ENCODE peak calls at places on chromosomes 3 and 15, in ten cellular contexts. One of them, this sample, is unnamed.

GRCh38 chr3:3464131-3464530 is 284.6 kb upstream of the CRBN start:
- DNase-seq in cardiac fibroblast: no peak
- DNase-seq in transverse colon: no peak
- DNase-seq in tibial nerve: no peak
- DNase-seq in neural crest cell: no peak
- DNase-seq in glutamatergic neuron: no peak
- DNase-seq in psoas muscle: no peak
- DNase-seq in PC-9: no peak
- DNase-seq in lung: no peak
- DNase-seq in choroid plexus epithelial cell: no peak
- DNase-seq in this sample: no peak

GRCh38 chr15:67923647-67923971 is 83.8 kb upstream of the RNU6-1 start:
- DNase-seq in cardiac fibroblast: no peak
- DNase-seq in transverse colon: no peak
- DNase-seq in tibial nerve: peak
- DNase-seq in neural crest cell: no peak
- DNase-seq in glutamatergic neuron: no peak
- DNase-seq in psoas muscle: no peak
- DNase-seq in PC-9: no peak
- DNase-seq in lung: no peak
- DNase-seq in choroid plexus epithelial cell: peak
- DNase-seq in this sample: no peak

GRCh38 chr3:4419386-4419785 is 47.7 kb downstream of the SUMF1 start:
- DNase-seq in cardiac fibroblast: no peak
- DNase-seq in transverse colon: no peak
- DNase-seq in tibial nerve: no peak
- DNase-seq in neural crest cell: no peak
- DNase-seq in glutamatergic neuron: no peak
- DNase-seq in psoas muscle: no peak
- DNase-seq in PC-9: no peak
- DNase-seq in lung: no peak
- DNase-seq in choroid plexus epithelial cell: no peak
- DNase-seq in this sample: no peak

GRCh38 chr15:99433026-99433756 is 132.6 kb upstream of the MEF2A start:
- DNase-seq in cardiac fibroblast: peak
- DNase-seq in transverse colon: peak
- DNase-seq in tibial nerve: no peak
- DNase-seq in neural crest cell: no peak
- DNase-seq in glutamatergic neuron: peak
- DNase-seq in psoas muscle: peak
- DNase-seq in PC-9: peak
- DNase-seq in lung: no peak
- DNase-seq in choroid plexus epithelial cell: no peak
- DNase-seq in this sample: peak

GRCh38 chr15:65286069-65286703 is 497 bp downstream of the PARP16 start:
- DNase-seq in cardiac fibroblast: peak
- DNase-seq in transverse colon: peak
- DNase-seq in tibial nerve: no peak
- DNase-seq in neural crest cell: no peak
- DNase-seq in glutamatergic neuron: no peak
- DNase-seq in psoas muscle: peak
- DNase-seq in PC-9: no peak
- DNase-seq in lung: peak
- DNase-seq in choroid plexus epithelial cell: no peak
- DNase-seq in this sample: no peak

GRCh38 chr15:47788685-47789084 is 71.4 kb downstream of the SEMA6D start:
- DNase-seq in cardiac fibroblast: no peak
- DNase-seq in transverse colon: no peak
- DNase-seq in tibial nerve: no peak
- DNase-seq in neural crest cell: no peak
- DNase-seq in glutamatergic neuron: no peak
- DNase-seq in psoas muscle: no peak
- DNase-seq in PC-9: no peak
- DNase-seq in lung: no peak
- DNase-seq in choroid plexus epithelial cell: no peak
- DNase-seq in this sample: no peak

GRCh38 chr15:70437089-70437488 is 326.3 kb downstream of the UACA start:
- DNase-seq in cardiac fibroblast: no peak
- DNase-seq in transverse colon: no peak
- DNase-seq in tibial nerve: no peak
- DNase-seq in neural crest cell: no peak
- DNase-seq in glutamatergic neuron: no peak
- DNase-seq in psoas muscle: no peak
- DNase-seq in PC-9: no peak
- DNase-seq in lung: no peak
- DNase-seq in choroid plexus epithelial cell: no peak
- DNase-seq in this sample: no peak

GRCh38 chr3:184171562-184171961 is 3.1 kb upstream of the AP2M1 start:
- DNase-seq in cardiac fibroblast: peak
- DNase-seq in transverse colon: no peak
- DNase-seq in tibial nerve: no peak
- DNase-seq in neural crest cell: no peak
- DNase-seq in glutamatergic neuron: no peak
- DNase-seq in psoas muscle: no peak
- DNase-seq in PC-9: no peak
- DNase-seq in lung: no peak
- DNase-seq in choroid plexus epithelial cell: peak
- DNase-seq in this sample: no peak

GRCh38 chr15:89150762-89151305 is 62.6 kb downstream of the ABHD2 start:
- DNase-seq in cardiac fibroblast: no peak
- DNase-seq in transverse colon: no peak
- DNase-seq in tibial nerve: no peak
- DNase-seq in neural crest cell: no peak
- DNase-seq in glutamatergic neuron: peak
- DNase-seq in psoas muscle: no peak
- DNase-seq in PC-9: no peak
- DNase-seq in lung: peak
- DNase-seq in choroid plexus epithelial cell: no peak
- DNase-seq in this sample: no peak

DNA sequence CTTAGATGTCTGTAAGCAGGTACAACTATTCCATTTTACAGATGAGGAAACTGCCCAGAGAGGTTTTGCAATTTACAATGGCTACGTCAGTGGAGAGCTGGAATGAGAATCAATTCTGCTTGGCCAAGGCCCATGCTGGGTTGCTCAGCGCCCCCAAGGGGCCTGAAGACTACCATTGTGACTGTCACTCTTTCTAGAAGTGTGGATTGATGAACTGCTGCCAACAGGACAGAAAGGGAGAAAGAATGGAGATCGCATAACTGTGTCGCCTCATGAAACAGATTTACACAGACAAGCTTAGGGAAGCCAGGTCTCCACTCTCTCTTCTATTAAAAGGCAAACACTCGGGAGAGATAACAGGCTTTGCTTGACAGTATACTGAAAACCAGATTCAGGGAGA is 160.0 kb downstream of the STT3B start:
- DNase-seq in cardiac fibroblast: no peak
- DNase-seq in transverse colon: no peak
- DNase-seq in tibial nerve: no peak
- DNase-seq in neural crest cell: no peak
- DNase-seq in glutamatergic neuron: no peak
- DNase-seq in psoas muscle: no peak
- DNase-seq in PC-9: no peak
- DNase-seq in lung: no peak
- DNase-seq in choroid plexus epithelial cell: no peak
- DNase-seq in this sample: no peak
- TF ChIP-seq CTCF in cardiac fibroblast: no peak
- TF ChIP-seq CTCF in transverse colon: no peak
- TF ChIP-seq CTCF in tibial nerve: no peak
- TF ChIP-seq CTCF in neural crest cell: no peak
- TF ChIP-seq CTCF in glutamatergic neuron: no peak
- TF ChIP-seq CTCF in psoas muscle: no peak
- TF ChIP-seq CTCF in PC-9: no peak
- TF ChIP-seq CTCF in lung: no peak
- TF ChIP-seq CTCF in choroid plexus epithelial cell: peak
- TF ChIP-seq CTCF in this sample: no peak

GRCh38 chr3:14861451-14862302 is 42.9 kb downstream of the FGD5 start:
- DNase-seq in cardiac fibroblast: no peak
- DNase-seq in transverse colon: no peak
- DNase-seq in tibial nerve: no peak
- DNase-seq in neural crest cell: no peak
- DNase-seq in glutamatergic neuron: no peak
- DNase-seq in psoas muscle: no peak
- DNase-seq in PC-9: no peak
- DNase-seq in lung: no peak
- DNase-seq in choroid plexus epithelial cell: no peak
- DNase-seq in this sample: no peak

GRCh38 chr3:14858105-14858504 is 39.3 kb downstream of the FGD5 start:
- DNase-seq in cardiac fibroblast: no peak
- DNase-seq in transverse colon: no peak
- DNase-seq in tibial nerve: no peak
- DNase-seq in neural crest cell: no peak
- DNase-seq in glutamatergic neuron: no peak
- DNase-seq in psoas muscle: no peak
- DNase-seq in PC-9: no peak
- DNase-seq in lung: no peak
- DNase-seq in choroid plexus epithelial cell: no peak
- DNase-seq in this sample: no peak

GRCh38 chr3:14853280-14853956 is 34.7 kb downstream of the FGD5 start:
- DNase-seq in cardiac fibroblast: no peak
- DNase-seq in transverse colon: no peak
- DNase-seq in tibial nerve: no peak
- DNase-seq in neural crest cell: no peak
- DNase-seq in glutamatergic neuron: no peak
- DNase-seq in psoas muscle: no peak
- DNase-seq in PC-9: no peak
- DNase-seq in lung: no peak
- DNase-seq in choroid plexus epithelial cell: no peak
- DNase-seq in this sample: no peak

GRCh38 chr3:14861031-14861430 is 42.3 kb downstream of the FGD5 start:
- DNase-seq in cardiac fibroblast: peak
- DNase-seq in transverse colon: no peak
- DNase-seq in tibial nerve: no peak
- DNase-seq in neural crest cell: no peak
- DNase-seq in glutamatergic neuron: no peak
- DNase-seq in psoas muscle: no peak
- DNase-seq in PC-9: no peak
- DNase-seq in lung: no peak
- DNase-seq in choroid plexus epithelial cell: no peak
- DNase-seq in this sample: no peak

GRCh38 chr3:14857506-14857905 is 38.7 kb downstream of the FGD5 start:
- DNase-seq in cardiac fibroblast: no peak
- DNase-seq in transverse colon: no peak
- DNase-seq in tibial nerve: no peak
- DNase-seq in neural crest cell: no peak
- DNase-seq in glutamatergic neuron: no peak
- DNase-seq in psoas muscle: no peak
- DNase-seq in PC-9: no peak
- DNase-seq in lung: no peak
- DNase-seq in choroid plexus epithelial cell: no peak
- DNase-seq in this sample: no peak
- TF ChIP-seq CTCF in cardiac fibroblast: no peak
- TF ChIP-seq CTCF in transverse colon: no peak
- TF ChIP-seq CTCF in tibial nerve: no peak
- TF ChIP-seq CTCF in neural crest cell: no peak
- TF ChIP-seq CTCF in glutamatergic neuron: no peak
- TF ChIP-seq CTCF in psoas muscle: no peak
- TF ChIP-seq CTCF in PC-9: peak
- TF ChIP-seq CTCF in lung: no peak
- TF ChIP-seq CTCF in choroid plexus epithelial cell: peak
- TF ChIP-seq CTCF in this sample: no peak

GRCh38 chr3:134161817-134162396 is 88.8 kb downstream of the RYK start:
- DNase-seq in cardiac fibroblast: no peak
- DNase-seq in transverse colon: no peak
- DNase-seq in tibial nerve: no peak
- DNase-seq in neural crest cell: no peak
- DNase-seq in glutamatergic neuron: no peak
- DNase-seq in psoas muscle: no peak
- DNase-seq in PC-9: no peak
- DNase-seq in lung: no peak
- DNase-seq in choroid plexus epithelial cell: no peak
- DNase-seq in this sample: no peak
- TF ChIP-seq CTCF in cardiac fibroblast: no peak
- TF ChIP-seq CTCF in transverse colon: no peak
- TF ChIP-seq CTCF in tibial nerve: no peak
- TF ChIP-seq CTCF in neural crest cell: peak
- TF ChIP-seq CTCF in glutamatergic neuron: no peak
- TF ChIP-seq CTCF in psoas muscle: no peak
- TF ChIP-seq CTCF in PC-9: no peak
- TF ChIP-seq CTCF in lung: no peak
- TF ChIP-seq CTCF in choroid plexus epithelial cell: no peak
- TF ChIP-seq CTCF in this sample: no peak

DNA sequence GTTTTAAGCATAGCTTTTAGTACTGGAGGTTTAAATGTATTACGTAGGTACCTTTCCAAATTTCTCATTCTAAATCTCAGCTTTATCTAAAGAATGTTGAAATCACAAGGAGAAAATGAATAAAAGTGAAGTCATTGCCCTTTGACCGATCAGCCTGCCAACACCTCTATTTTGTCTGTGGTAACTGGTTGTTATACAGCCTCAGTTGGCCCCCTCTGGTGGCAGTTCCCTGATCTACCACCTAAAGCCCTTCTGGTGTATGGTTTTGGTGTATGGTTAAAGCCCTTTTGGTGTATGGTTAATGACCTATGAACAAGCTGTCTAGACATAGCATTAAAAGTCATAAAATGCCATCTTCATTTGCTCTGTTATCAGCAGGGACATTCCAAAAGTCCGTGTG is 378.2 kb upstream of the AZI2 start:
- DNase-seq in cardiac fibroblast: peak
- DNase-seq in transverse colon: peak
- DNase-seq in tibial nerve: peak
- DNase-seq in neural crest cell: peak
- DNase-seq in glutamatergic neuron: peak
- DNase-seq in psoas muscle: peak
- DNase-seq in PC-9: peak
- DNase-seq in lung: peak
- DNase-seq in choroid plexus epithelial cell: peak
- DNase-seq in this sample: no peak
- TF ChIP-seq CTCF in cardiac fibroblast: peak
- TF ChIP-seq CTCF in transverse colon: peak
- TF ChIP-seq CTCF in tibial nerve: peak
- TF ChIP-seq CTCF in neural crest cell: peak
- TF ChIP-seq CTCF in glutamatergic neuron: peak
- TF ChIP-seq CTCF in psoas muscle: peak
- TF ChIP-seq CTCF in PC-9: peak
- TF ChIP-seq CTCF in lung: peak
- TF ChIP-seq CTCF in choroid plexus epithelial cell: peak
- TF ChIP-seq CTCF in this sample: no peak